ENCODE peak calls at places on chromosomes 11 and 22, in nine cellular contexts. A is IMR-90; L is naive B cell; N is activated naive CD4-positive, alpha-beta T cell treated with anti-CD3 and anti-CD28 coated beads, Interleukin-2, amount 10 ng/mL, durations not matched to agents 7 days and 5 days; I is M059J; G is GM12865; H is hepatic stellate cell; T is left kidney; Q is fibroblast of the aortic adventitia. W is an unnamed sample.

GRCh38 chr22:30717331-30717921 is 22.8 kb downstream of the OSBP2 start:
- DNase-seq in A (peak), L (no peak), N (no peak), I (peak), G (no peak), H (peak), T (no peak), Q (peak), W (peak)

GRCh38 chr11:123018702-123019101 is 37.1 kb upstream of the BSX start:
- DNase-seq in A (no peak), L (no peak), N (no peak), I (no peak), G (no peak), H (no peak), T (no peak), Q (no peak), W (no peak)

GRCh38 chr11:69014084-69014935 is 1.3 kb upstream of the MRGPRF start:
- DNase-seq in A (peak), L (no peak), N (no peak), I (no peak), G (no peak), H (peak), T (peak), Q (no peak), W (peak)

GRCh38 chr11:71433648-71434450 is 14.3 kb downstream of the DHCR7 start:
- DNase-seq in A (no peak), L (no peak), N (no peak), I (no peak), G (no peak), H (no peak), T (no peak), Q (peak), W (no peak)

GRCh38 chr11:119616586-119617342 is 112.2 kb downstream of the NECTIN1 start:
- DNase-seq in A (no peak), L (no peak), N (no peak), I (no peak), G (no peak), H (no peak), T (peak), Q (no peak), W (no peak)

GRCh38 chr11:40877981-40878380 is 581.5 kb downstream of the LRRC4C start:
- DNase-seq in A (no peak), L (no peak), N (no peak), I (no peak), G (no peak), H (no peak), T (no peak), Q (no peak), W (no peak)

GRCh38 chr22:43329061-43329460 is 14.1 kb downstream of the SCUBE1 start:
- DNase-seq in A (no peak), L (no peak), N (no peak), I (no peak), G (no peak), H (no peak), T (no peak), Q (no peak), W (no peak)

GRCh38 chr11:88402784-88403183 is 65.2 kb upstream of the CTSC start:
- DNase-seq in A (peak), L (no peak), N (no peak), I (peak), G (no peak), H (no peak), T (no peak), Q (no peak), W (no peak)

GRCh38 chr11:8103909-8104308 is 22.9 kb downstream of the TUB start:
- DNase-seq in A (no peak), L (no peak), N (no peak), I (no peak), G (no peak), H (no peak), T (no peak), Q (no peak), W (no peak)

GRCh38 chr11:15695096-15695721 is 580.5 kb downstream of the INSC start:
- DNase-seq in A (no peak), L (no peak), N (no peak), I (no peak), G (no peak), H (no peak), T (no peak), Q (no peak), W (no peak)

GRCh38 chr11:67286621-67287333 is 2.3 kb upstream of the ANKRD13D start:
- DNase-seq in A (no peak), L (no peak), N (no peak), I (no peak), G (no peak), H (no peak), T (no peak), Q (no peak), W (no peak)

GRCh38 chr11:74316772-74317505 is 5.5 kb upstream of the P4HA3 start:
- DNase-seq in A (peak), L (no peak), N (no peak), I (peak), G (no peak), H (no peak), T (no peak), Q (peak), W (no peak)

GRCh38 chr11:117687776-117688175 is 109.2 kb downstream of the DSCAML1 start:
- DNase-seq in A (no peak), L (no peak), N (no peak), I (no peak), G (no peak), H (no peak), T (no peak), Q (no peak), W (no peak)

GRCh38 chr11:43825217-43825816 is 55.3 kb upstream of the ALKBH3 start:
- DNase-seq in A (peak), L (no peak), N (peak), I (peak), G (no peak), H (no peak), T (peak), Q (peak), W (peak)

GRCh38 chr11:37449146-37449545 is 851.1 kb upstream of the RAG2 start:
- DNase-seq in A (peak), L (no peak), N (no peak), I (peak), G (peak), H (peak), T (peak), Q (peak), W (peak)

GRCh38 chr11:74121804-74122203 is 49.0 kb downstream of the C2CD3 start:
- DNase-seq in A (no peak), L (no peak), N (no peak), I (no peak), G (no peak), H (no peak), T (no peak), Q (no peak), W (no peak)

GRCh38 chr22:25935266-25936058 is 193.5 kb downstream of the MYO18B start:
- DNase-seq in A (no peak), L (no peak), N (no peak), I (no peak), G (no peak), H (no peak), T (no peak), Q (no peak), W (no peak)

GRCh38 chr22:31937328-31937727 is 7.0 kb upstream of the YWHAH start:
- DNase-seq in A (no peak), L (no peak), N (no peak), I (no peak), G (no peak), H (no peak), T (no peak), Q (no peak), W (no peak)

GRCh38 chr11:60251485-60252207 is 8.7 kb upstream of the MS4A4E start:
- DNase-seq in A (no peak), L (peak), N (no peak), I (peak), G (peak), H (no peak), T (peak), Q (no peak), W (no peak)

GRCh38 chr11:824942-825341 is 2.8 kb upstream of the CRACR2B start:
- DNase-seq in A (no peak), L (no peak), N (no peak), I (peak), G (no peak), H (no peak), T (no peak), Q (no peak), W (no peak)

GRCh38 chr11:88861618-88862017 is 204.2 kb downstream of the GRM5 start:
- DNase-seq in A (no peak), L (no peak), N (no peak), I (no peak), G (no peak), H (no peak), T (no peak), Q (no peak), W (no peak)

GRCh38 chr22:36773935-36774334 is 2.0 kb downstream of the IFT27 start:
- DNase-seq in A (peak), L (no peak), N (peak), I (peak), G (no peak), H (peak), T (peak), Q (peak), W (peak)

GRCh38 chr22:26406118-26406517 is 22.9 kb upstream of the ASPHD2 start:
- DNase-seq in A (peak), L (no peak), N (no peak), I (peak), G (peak), H (peak), T (no peak), Q (peak), W (peak)

GRCh38 chr22:36853407-36854099 is 7.3 kb upstream of the NCF4 start:
- DNase-seq in A (peak), L (peak), N (peak), I (peak), G (peak), H (peak), T (peak), Q (peak), W (peak)

GRCh38 chr22:23067691-23068090 is 2.6 kb upstream of the GNAZ start:
- DNase-seq in A (no peak), L (no peak), N (no peak), I (no peak), G (no peak), H (no peak), T (no peak), Q (no peak), W (no peak)

GRCh38 chr11:3340025-3340424 is 38.9 kb downstream of the ZNF195 start:
- DNase-seq in A (peak), L (no peak), N (no peak), I (peak), G (no peak), H (peak), T (no peak), Q (peak), W (peak)

GRCh38 chr22:45864959-45865496 is 111.9 kb downstream of the WNT7B start:
- DNase-seq in A (no peak), L (no peak), N (no peak), I (no peak), G (no peak), H (no peak), T (no peak), Q (no peak), W (no peak)

GRCh38 chr11:43359432-43359818 is 705 bp downstream of the TTC17 start:
- DNase-seq in A (peak), L (no peak), N (peak), I (peak), G (peak), H (peak), T (peak), Q (peak), W (peak)

GRCh38 chr11:88208742-88209141 is 33.5 kb upstream of the RAB38 start:
- DNase-seq in A (no peak), L (no peak), N (no peak), I (no peak), G (no peak), H (no peak), T (no peak), Q (peak), W (no peak)

GRCh38 chr11:122085264-122085663 is 30.8 kb downstream of the BLID start:
- DNase-seq in A (peak), L (no peak), N (no peak), I (peak), G (no peak), H (peak), T (no peak), Q (peak), W (no peak)

GRCh38 chr22:30040499-30041055 is 39.7 kb upstream of the HORMAD2 start:
- DNase-seq in A (no peak), L (no peak), N (no peak), I (no peak), G (no peak), H (no peak), T (no peak), Q (no peak), W (no peak)

GRCh38 chr22:47171441-47172221 is 409.2 kb downstream of the TBC1D22A start:
- DNase-seq in A (no peak), L (no peak), N (peak), I (no peak), G (no peak), H (no peak), T (no peak), Q (no peak), W (no peak)

GRCh38 chr11:17014321-17014773 is at the start of gene PLEKHA7:
- DNase-seq in A (no peak), L (no peak), N (peak), I (no peak), G (no peak), H (no peak), T (peak), Q (no peak), W (peak)